ENCODE peak calls at places on chromosomes 13 and 19, in six cellular contexts. One of them, this sample, is unnamed.

GRCh38 chr19:15393963-15394362 is 14.4 kb upstream of the AKAP8 start:
- DNase-seq in osteocyte: no peak
- DNase-seq in mesendoderm: no peak
- DNase-seq in GM04504: peak
- DNase-seq in activated CD8-positive, alpha-beta memory T cell treated with anti-CD3 and anti-CD28 coated beads for 48 hours: no peak
- DNase-seq in stimulated activated effector memory CD8-positive, alpha-beta T cell treated with anti-CD3 and anti-CD28 coated beads, Interleukin-12 subunit alpha, Interleukin-12 subunit beta, amount 100 ng/mL, for 72 hours: no peak
- DNase-seq in this sample: no peak

GRCh38 chr13:73938375-73939070 is 195.7 kb downstream of the KLF12 start:
- DNase-seq in osteocyte: no peak
- DNase-seq in mesendoderm: peak
- DNase-seq in GM04504: peak
- DNase-seq in activated CD8-positive, alpha-beta memory T cell treated with anti-CD3 and anti-CD28 coated beads for 48 hours: no peak
- DNase-seq in stimulated activated effector memory CD8-positive, alpha-beta T cell treated with anti-CD3 and anti-CD28 coated beads, Interleukin-12 subunit alpha, Interleukin-12 subunit beta, amount 100 ng/mL, for 72 hours: no peak
- DNase-seq in this sample: no peak

GRCh38 chr19:51784922-51785690 is 9.9 kb upstream of the FPR3 start:
- DNase-seq in osteocyte: no peak
- DNase-seq in mesendoderm: no peak
- DNase-seq in GM04504: peak
- DNase-seq in activated CD8-positive, alpha-beta memory T cell treated with anti-CD3 and anti-CD28 coated beads for 48 hours: peak
- DNase-seq in stimulated activated effector memory CD8-positive, alpha-beta T cell treated with anti-CD3 and anti-CD28 coated beads, Interleukin-12 subunit alpha, Interleukin-12 subunit beta, amount 100 ng/mL, for 72 hours: no peak
- DNase-seq in this sample: no peak

GRCh38 chr19:31344403-31344802 is 4.8 kb downstream of the TSHZ3 start:
- DNase-seq in osteocyte: no peak
- DNase-seq in mesendoderm: no peak
- DNase-seq in GM04504: no peak
- DNase-seq in activated CD8-positive, alpha-beta memory T cell treated with anti-CD3 and anti-CD28 coated beads for 48 hours: no peak
- DNase-seq in stimulated activated effector memory CD8-positive, alpha-beta T cell treated with anti-CD3 and anti-CD28 coated beads, Interleukin-12 subunit alpha, Interleukin-12 subunit beta, amount 100 ng/mL, for 72 hours: no peak
- DNase-seq in this sample: no peak

GRCh38 chr19:47032171-47032811 is 12.7 kb downstream of the NPAS1 start:
- DNase-seq in osteocyte: no peak
- DNase-seq in mesendoderm: peak
- DNase-seq in GM04504: no peak
- DNase-seq in activated CD8-positive, alpha-beta memory T cell treated with anti-CD3 and anti-CD28 coated beads for 48 hours: no peak
- DNase-seq in stimulated activated effector memory CD8-positive, alpha-beta T cell treated with anti-CD3 and anti-CD28 coated beads, Interleukin-12 subunit alpha, Interleukin-12 subunit beta, amount 100 ng/mL, for 72 hours: peak
- DNase-seq in this sample: peak

GRCh38 chr19:995051-995827 is 5.0 kb upstream of the GRIN3B start:
- DNase-seq in osteocyte: no peak
- DNase-seq in mesendoderm: no peak
- DNase-seq in GM04504: no peak
- DNase-seq in activated CD8-positive, alpha-beta memory T cell treated with anti-CD3 and anti-CD28 coated beads for 48 hours: no peak
- DNase-seq in stimulated activated effector memory CD8-positive, alpha-beta T cell treated with anti-CD3 and anti-CD28 coated beads, Interleukin-12 subunit alpha, Interleukin-12 subunit beta, amount 100 ng/mL, for 72 hours: no peak
- DNase-seq in this sample: no peak

GRCh38 chr13:32804673-32805260 is 211.5 kb upstream of the KL start:
- DNase-seq in osteocyte: no peak
- DNase-seq in mesendoderm: no peak
- DNase-seq in GM04504: no peak
- DNase-seq in activated CD8-positive, alpha-beta memory T cell treated with anti-CD3 and anti-CD28 coated beads for 48 hours: no peak
- DNase-seq in stimulated activated effector memory CD8-positive, alpha-beta T cell treated with anti-CD3 and anti-CD28 coated beads, Interleukin-12 subunit alpha, Interleukin-12 subunit beta, amount 100 ng/mL, for 72 hours: no peak
- DNase-seq in this sample: no peak

GRCh38 chr13:51643882-51644281 is 59.6 kb downstream of the WDFY2 start:
- DNase-seq in osteocyte: no peak
- DNase-seq in mesendoderm: peak
- DNase-seq in GM04504: peak
- DNase-seq in activated CD8-positive, alpha-beta memory T cell treated with anti-CD3 and anti-CD28 coated beads for 48 hours: no peak
- DNase-seq in stimulated activated effector memory CD8-positive, alpha-beta T cell treated with anti-CD3 and anti-CD28 coated beads, Interleukin-12 subunit alpha, Interleukin-12 subunit beta, amount 100 ng/mL, for 72 hours: no peak
- DNase-seq in this sample: no peak

GRCh38 chr13:56659041-56659471 is 481.7 kb upstream of the PRR20A start:
- DNase-seq in osteocyte: no peak
- DNase-seq in mesendoderm: no peak
- DNase-seq in GM04504: no peak
- DNase-seq in activated CD8-positive, alpha-beta memory T cell treated with anti-CD3 and anti-CD28 coated beads for 48 hours: no peak
- DNase-seq in stimulated activated effector memory CD8-positive, alpha-beta T cell treated with anti-CD3 and anti-CD28 coated beads, Interleukin-12 subunit alpha, Interleukin-12 subunit beta, amount 100 ng/mL, for 72 hours: no peak
- DNase-seq in this sample: no peak

GRCh38 chr13:80979035-80979641 is 638.2 kb upstream of the SPRY2 start:
- DNase-seq in osteocyte: no peak
- DNase-seq in mesendoderm: peak
- DNase-seq in GM04504: peak
- DNase-seq in activated CD8-positive, alpha-beta memory T cell treated with anti-CD3 and anti-CD28 coated beads for 48 hours: no peak
- DNase-seq in stimulated activated effector memory CD8-positive, alpha-beta T cell treated with anti-CD3 and anti-CD28 coated beads, Interleukin-12 subunit alpha, Interleukin-12 subunit beta, amount 100 ng/mL, for 72 hours: no peak
- DNase-seq in this sample: no peak

GRCh38 chr13:52371736-52372247 is 34.2 kb downstream of the THSD1 start:
- DNase-seq in osteocyte: peak
- DNase-seq in mesendoderm: peak
- DNase-seq in GM04504: no peak
- DNase-seq in activated CD8-positive, alpha-beta memory T cell treated with anti-CD3 and anti-CD28 coated beads for 48 hours: no peak
- DNase-seq in stimulated activated effector memory CD8-positive, alpha-beta T cell treated with anti-CD3 and anti-CD28 coated beads, Interleukin-12 subunit alpha, Interleukin-12 subunit beta, amount 100 ng/mL, for 72 hours: no peak
- DNase-seq in this sample: no peak

GRCh38 chr19:48618278-48618915 is 581 bp downstream of the RPL18 start:
- DNase-seq in osteocyte: no peak
- DNase-seq in mesendoderm: no peak
- DNase-seq in GM04504: no peak
- DNase-seq in activated CD8-positive, alpha-beta memory T cell treated with anti-CD3 and anti-CD28 coated beads for 48 hours: no peak
- DNase-seq in stimulated activated effector memory CD8-positive, alpha-beta T cell treated with anti-CD3 and anti-CD28 coated beads, Interleukin-12 subunit alpha, Interleukin-12 subunit beta, amount 100 ng/mL, for 72 hours: no peak
- DNase-seq in this sample: no peak

GRCh38 chr19:35306473-35307246 is 14.7 kb downstream of the MAG start:
- DNase-seq in osteocyte: no peak
- DNase-seq in mesendoderm: peak
- DNase-seq in GM04504: no peak
- DNase-seq in activated CD8-positive, alpha-beta memory T cell treated with anti-CD3 and anti-CD28 coated beads for 48 hours: no peak
- DNase-seq in stimulated activated effector memory CD8-positive, alpha-beta T cell treated with anti-CD3 and anti-CD28 coated beads, Interleukin-12 subunit alpha, Interleukin-12 subunit beta, amount 100 ng/mL, for 72 hours: no peak
- DNase-seq in this sample: no peak

GRCh38 chr19:8575467-8575997 is 1.7 kb downstream of the MYO1F start:
- DNase-seq in osteocyte: no peak
- DNase-seq in mesendoderm: peak
- DNase-seq in GM04504: no peak
- DNase-seq in activated CD8-positive, alpha-beta memory T cell treated with anti-CD3 and anti-CD28 coated beads for 48 hours: no peak
- DNase-seq in stimulated activated effector memory CD8-positive, alpha-beta T cell treated with anti-CD3 and anti-CD28 coated beads, Interleukin-12 subunit alpha, Interleukin-12 subunit beta, amount 100 ng/mL, for 72 hours: peak
- DNase-seq in this sample: no peak

This sample was measured in activated B cell treated with CpG ODN at 0.5 μM for 24 hours.